ENCODE peak calls at places on chromosomes 6 and 20, in seven cellular contexts. One of them, this sample, is unnamed.

GRCh38 chr6:121437861-121438651 is 2.6 kb downstream of the GJA1 start:
- DNase-seq in activated CD4-positive, alpha-beta T cell treated with anti-CD3 and anti-CD28 coated beads, Interleukin-2, amount 50 U/mL, for 1 hour: no peak
- DNase-seq in T-helper 17 cell: no peak
- DNase-seq in small intestine: peak; percentile 8
- DNase-seq in KG1: no peak
- DNase-seq in RPMI7951: peak; percentile 58
- DNase-seq in NCI-H1694 treated with DMSO at 0.1 percent for 48 hours: no peak
- DNase-seq in this sample: no peak

GRCh38 chr6:41226752-41227151 is 1.4 kb upstream of the TREML4 start:
- DNase-seq in T-helper 17 cell: no peak
- DNase-seq in RPMI7951: no peak
- DNase-seq in small intestine: no peak
- DNase-seq in KG1: no peak
- DNase-seq in activated CD4-positive, alpha-beta T cell treated with anti-CD3 and anti-CD28 coated beads, Interleukin-2, amount 50 U/mL, for 1 hour: no peak
- DNase-seq in NCI-H1694 treated with DMSO at 0.1 percent for 48 hours: no peak
- DNase-seq in this sample: no peak

GRCh38 chr20:46554850-46555249 is 4.4 kb upstream of the OCSTAMP start:
- DNase-seq in KG1: no peak
- DNase-seq in activated CD4-positive, alpha-beta T cell treated with anti-CD3 and anti-CD28 coated beads, Interleukin-2, amount 50 U/mL, for 1 hour: no peak
- DNase-seq in small intestine: no peak
- DNase-seq in T-helper 17 cell: no peak
- DNase-seq in NCI-H1694 treated with DMSO at 0.1 percent for 48 hours: no peak
- DNase-seq in RPMI7951: no peak
- DNase-seq in this sample: no peak

GRCh38 chr6:168366473-168366872 is 46.9 kb upstream of the DACT2 start:
- DNase-seq in RPMI7951: no peak
- DNase-seq in KG1: no peak
- DNase-seq in T-helper 17 cell: no peak
- DNase-seq in small intestine: no peak
- DNase-seq in NCI-H1694 treated with DMSO at 0.1 percent for 48 hours: no peak
- DNase-seq in activated CD4-positive, alpha-beta T cell treated with anti-CD3 and anti-CD28 coated beads, Interleukin-2, amount 50 U/mL, for 1 hour: no peak
- DNase-seq in this sample: no peak

GRCh38 chr20:635609-636338 is 17.2 kb downstream of the SRXN1 start:
- DNase-seq in activated CD4-positive, alpha-beta T cell treated with anti-CD3 and anti-CD28 coated beads, Interleukin-2, amount 50 U/mL, for 1 hour: no peak
- DNase-seq in T-helper 17 cell: no peak
- DNase-seq in NCI-H1694 treated with DMSO at 0.1 percent for 48 hours: no peak
- DNase-seq in RPMI7951: no peak
- DNase-seq in KG1: no peak
- DNase-seq in small intestine: no peak
- DNase-seq in this sample: no peak

GRCh38 chr6:138598562-138599173 is 99.4 kb upstream of the NHSL1 start:
- DNase-seq in KG1: no peak
- DNase-seq in T-helper 17 cell: no peak
- DNase-seq in small intestine: peak; percentile 23
- DNase-seq in RPMI7951: no peak
- DNase-seq in activated CD4-positive, alpha-beta T cell treated with anti-CD3 and anti-CD28 coated beads, Interleukin-2, amount 50 U/mL, for 1 hour: no peak
- DNase-seq in NCI-H1694 treated with DMSO at 0.1 percent for 48 hours: no peak
- DNase-seq in this sample: no peak

GRCh38 chr6:23752414-23752813 is 373.6 kb upstream of the NRSN1 start:
- DNase-seq in KG1: no peak
- DNase-seq in RPMI7951: no peak
- DNase-seq in NCI-H1694 treated with DMSO at 0.1 percent for 48 hours: no peak
- DNase-seq in T-helper 17 cell: no peak
- DNase-seq in activated CD4-positive, alpha-beta T cell treated with anti-CD3 and anti-CD28 coated beads, Interleukin-2, amount 50 U/mL, for 1 hour: no peak
- DNase-seq in small intestine: no peak
- DNase-seq in this sample: no peak

GRCh38 chr20:62606551-62607201 is 35.6 kb upstream of the SLCO4A1 start:
- DNase-seq in small intestine: peak; percentile 55
- DNase-seq in KG1: no peak
- DNase-seq in activated CD4-positive, alpha-beta T cell treated with anti-CD3 and anti-CD28 coated beads, Interleukin-2, amount 50 U/mL, for 1 hour: no peak
- DNase-seq in RPMI7951: peak; percentile 73
- DNase-seq in T-helper 17 cell: no peak
- DNase-seq in NCI-H1694 treated with DMSO at 0.1 percent for 48 hours: no peak
- DNase-seq in this sample: no peak

GRCh38 chr20:54122681-54123586 is 50.9 kb downstream of the CYP24A1 start:
- DNase-seq in T-helper 17 cell: no peak
- DNase-seq in KG1: no peak
- DNase-seq in activated CD4-positive, alpha-beta T cell treated with anti-CD3 and anti-CD28 coated beads, Interleukin-2, amount 50 U/mL, for 1 hour: no peak
- DNase-seq in NCI-H1694 treated with DMSO at 0.1 percent for 48 hours: no peak
- DNase-seq in small intestine: no peak
- DNase-seq in RPMI7951: no peak
- DNase-seq in this sample: no peak